ENCODE peak calls at places on chromosomes 12 and 14, in six cellular contexts. U, L, Y, C, I and B are unnamed samples.
A peak's percentile ranks its signal among the peaks of the same experiment; 100 is the strongest.

GRCh38 chr14:103205541-103205906 is 82.3 kb downstream of the TNFAIP2 start:
- DNase-seq in U (no peak), L (no peak), Y (no peak), C (no peak), I (no peak), B (no peak)

GRCh38 chr12:52673216-52673615 is 7.0 kb downstream of the KRT1 start:
- DNase-seq in U (no peak), L (no peak), Y (no peak), C (no peak), I (no peak), B (no peak)

GRCh38 chr12:83827193-83827592 is 1085.4 kb downstream of the SLC6A15 start:
- DNase-seq in U (no peak), L (no peak), Y (no peak), C (no peak), I (no peak), B (no peak)

GRCh38 chr14:78484002-78484401 is 313.8 kb downstream of the NRXN3 start:
- DNase-seq in U (no peak), L (no peak), Y (no peak), C (no peak), I (no peak), B (no peak)

GRCh38 chr12:14961466-14962155 is at the start of gene ARHGDIB:
- DNase-seq in U (no peak), L (peak; percentile 88), Y (peak; percentile 86), C (peak; percentile 88), I (no peak), B (peak; percentile 85)

GRCh38 chr14:73460691-73461127 is 2.4 kb upstream of the NUMB start:
- DNase-seq in U (no peak), L (no peak), Y (peak; percentile 77), C (peak; percentile 3), I (peak; percentile 11), B (peak; percentile 60)

GRCh38 chr12:130619378-130619970 is 96.6 kb downstream of the RIMBP2 start:
- DNase-seq in U (no peak), L (no peak), Y (no peak), C (peak; percentile 63), I (no peak), B (no peak)

GRCh38 chr14:101225116-101225728 is 321.7 kb upstream of the RTL1 start:
- DNase-seq in U (no peak), L (no peak), Y (no peak), C (peak; percentile 68), I (no peak), B (peak; percentile 51)

GRCh38 chr14:104895786-104896642 is 28.7 kb upstream of the PLD4 start:
- DNase-seq in U (peak; percentile 47), L (no peak), Y (peak; percentile 63), C (peak; percentile 86), I (no peak), B (no peak)

GRCh38 chr14:55220230-55220629 is 28.8 kb upstream of the DLGAP5 start:
- DNase-seq in U (no peak), L (no peak), Y (no peak), C (no peak), I (no peak), B (peak; percentile 58)

GRCh38 chr14:31205681-31206535 is 1.7 kb downstream of the HECTD1 start:
- DNase-seq in U (no peak), L (no peak), Y (peak; percentile 42), C (no peak), I (peak; percentile 76), B (peak; percentile 87)

GRCh38 chr14:89242871-89243270 is 174.2 kb downstream of the FOXN3 start:
- DNase-seq in U (no peak), L (no peak), Y (peak; percentile 88), C (no peak), I (no peak), B (no peak)